ENCODE peak calls at places on chromosomes 4 and X, in nine cellular contexts. K, M, C, O, G, D, U, A and E are unnamed samples.

GRCh38 chr4:24570172-24570571 is 14.2 kb downstream of the DHX15 start:
- DNase-seq in K (no peak), M (no peak), C (no peak), O (no peak), G (no peak), D (no peak), U (no peak), A (no peak), E (no peak)

GRCh38 chr4:168550071-168550766 is 53.4 kb downstream of the PALLD start:
- DNase-seq in K (no peak), M (peak; percentile 31), C (no peak), O (no peak), G (no peak), D (no peak), U (no peak), A (no peak), E (no peak)

GRCh38 chr4:26459054-26459755 is 31.1 kb downstream of the CCKAR start:
- DNase-seq in K (peak; percentile 31), M (peak; percentile 86), C (no peak), O (no peak), G (no peak), D (no peak), U (no peak), A (no peak), E (no peak)

GRCh38 chrX:10190367-10190766 is 33.6 kb downstream of the CLCN4 start:
- DNase-seq in K (peak; percentile 68), M (peak; percentile 83), C (no peak), O (no peak), G (peak; percentile 39), D (no peak), U (no peak), A (peak; percentile 27), E (no peak)

GRCh38 chr4:163544407-163545038 is 50.0 kb downstream of the TMA16 start:
- DNase-seq in K (peak; percentile 50), M (peak; percentile 40), C (no peak), O (no peak), G (peak; percentile 34), D (no peak), U (peak; percentile 15), A (peak; percentile 62), E (peak; percentile 67)

GRCh38 chrX:108537005-108537404 is 97.4 kb downstream of the COL4A5 start:
- DNase-seq in K (peak; percentile 9), M (peak; percentile 38), C (no peak), O (no peak), G (no peak), D (no peak), U (no peak), A (no peak), E (no peak)

GRCh38 chr4:150178161-150178560 is 99.9 kb downstream of the DCLK2 start:
- DNase-seq in K (no peak), M (peak; percentile 50), C (no peak), O (no peak), G (no peak), D (no peak), U (no peak), A (no peak), E (no peak)

GRCh38 chr4:16124232-16124631 is 40.4 kb upstream of the PROM1 start:
- DNase-seq in K (no peak), M (no peak), C (no peak), O (no peak), G (peak; percentile 30), D (no peak), U (no peak), A (no peak), E (no peak)

GRCh38 chr4:52199574-52200338 is 148.7 kb downstream of the SPATA18 start:
- DNase-seq in K (peak; percentile 14), M (peak; percentile 7), C (no peak), O (no peak), G (no peak), D (no peak), U (no peak), A (no peak), E (no peak)

GRCh38 chrX:91257388-91257787 is 177.3 kb upstream of the PABPC5 start:
- DNase-seq in K (no peak), M (no peak), C (no peak), O (no peak), G (no peak), D (no peak), U (no peak), A (no peak), E (no peak)

GRCh38 chr4:23305026-23305425 is 584.8 kb downstream of the PPARGC1A start:
- DNase-seq in K (no peak), M (no peak), C (no peak), O (no peak), G (no peak), D (no peak), U (no peak), A (no peak), E (no peak)

GRCh38 chr4:73523126-73523525 is 41.6 kb downstream of the AFM start:
- DNase-seq in K (no peak), M (no peak), C (no peak), O (no peak), G (no peak), D (no peak), U (no peak), A (no peak), E (no peak)

GRCh38 chr4:105472871-105473339 is 957 bp downstream of the PPA2 start:
- DNase-seq in K (no peak), M (no peak), C (peak; percentile 19), O (no peak), G (no peak), D (no peak), U (no peak), A (no peak), E (no peak)

GRCh38 chrX:54819201-54819600 is 11.7 kb downstream of the MAGED2 start:
- DNase-seq in K (no peak), M (no peak), C (no peak), O (no peak), G (no peak), D (no peak), U (no peak), A (no peak), E (no peak)

GRCh38 chrX:41661366-41662095 is 27.2 kb upstream of the GPR34 start:
- DNase-seq in K (no peak), M (peak; percentile 56), C (no peak), O (no peak), G (no peak), D (no peak), U (no peak), A (no peak), E (no peak)

GRCh38 chrX:153669901-153670731 is 3.5 kb downstream of the PNCK start:
- DNase-seq in K (no peak), M (no peak), C (no peak), O (no peak), G (no peak), D (no peak), U (no peak), A (no peak), E (no peak)

GRCh38 chr4:57064811-57065711 is 45.1 kb downstream of the IGFBP7 start:
- DNase-seq in K (peak; percentile 41), M (peak; percentile 98), C (peak; percentile 27), O (no peak), G (peak; percentile 55), D (no peak), U (peak; percentile 23), A (peak; percentile 45), E (no peak)

GRCh38 chr4:53481586-53481985 is 104.1 kb downstream of the FIP1L1 start:
- DNase-seq in K (no peak), M (no peak), C (no peak), O (no peak), G (no peak), D (no peak), U (no peak), A (no peak), E (no peak)

GRCh38 chr4:53479731-53480525 is 102.5 kb downstream of the FIP1L1 start:
- DNase-seq in K (no peak), M (peak; percentile 73), C (no peak), O (no peak), G (no peak), D (no peak), U (no peak), A (no peak), E (no peak)

GRCh38 chr4:53480909-53481308 is 103.5 kb downstream of the FIP1L1 start:
- DNase-seq in K (no peak), M (peak; percentile 17), C (no peak), O (no peak), G (no peak), D (no peak), U (no peak), A (no peak), E (no peak)

GRCh38 chr4:53484911-53485459 is 106.3 kb downstream of the LNX1 start:
- DNase-seq in K (no peak), M (no peak), C (no peak), O (no peak), G (no peak), D (peak; percentile 45), U (no peak), A (no peak), E (no peak)

GRCh38 chr4:53483250-53483649 is 105.8 kb downstream of the FIP1L1 start:
- DNase-seq in K (no peak), M (no peak), C (no peak), O (no peak), G (no peak), D (no peak), U (no peak), A (no peak), E (no peak)
- H3K9me3 ChIP-seq in K (no peaks in the 10 kb centered on the region), M (no peaks in the 10 kb centered on the region), C (no peaks in the 10 kb centered on the region), O (no peaks in the 10 kb centered on the region), G (no peaks in the 10 kb centered on the region), D (no peaks in the 10 kb centered on the region), U (no peaks in the 10 kb centered on the region), A (no peaks in the 10 kb centered on the region), E (no peaks in the 10 kb centered on the region)

DNA sequence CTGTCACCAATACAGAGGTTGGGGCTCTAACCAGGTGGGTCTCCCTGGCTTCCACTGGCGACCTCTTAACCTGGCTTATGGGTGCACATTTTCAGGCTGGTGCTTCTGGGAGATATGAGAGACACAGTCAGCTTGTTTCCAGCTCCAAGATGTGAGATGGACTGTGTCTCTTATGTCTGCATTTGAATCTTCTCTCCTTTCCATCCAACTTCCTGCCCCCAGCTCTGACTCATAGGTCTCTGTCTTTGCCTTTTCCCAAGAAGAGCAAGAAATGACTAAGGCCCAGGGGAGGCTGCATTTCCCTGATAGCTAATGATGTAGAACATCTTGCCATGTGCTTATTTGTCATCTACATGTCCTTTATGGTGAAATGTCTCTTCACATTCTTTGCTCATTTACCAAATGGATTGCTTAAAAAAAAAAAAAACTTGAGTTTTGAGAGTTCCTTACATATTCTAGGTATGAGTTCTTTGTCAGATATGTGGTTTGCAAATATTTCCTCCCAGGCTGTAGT is 3.2 kb upstream of the UXT start:
- DNase-seq in K (no peak), M (peak; percentile 93), C (no peak), O (no peak), G (no peak), D (peak; percentile 55), U (peak; percentile 20), A (no peak), E (no peak)
- TF ChIP-seq POLR2A in K (no peak), M (peak; percentile 31), C (no peak), O (no peak), G (no peak), D (no peak), U (no peak), A (no peak), E (no peak)

GRCh38 chr4:95949808-95950207 is 109.9 kb downstream of the PDHA2 start:
- DNase-seq in K (no peak), M (no peak), C (no peak), O (no peak), G (no peak), D (no peak), U (no peak), A (no peak), E (no peak)
- H3K9me3 ChIP-seq in K (no peaks in the 10 kb centered on the region), M (peaks cover 14% of the 10 kb centered on the region), C (peaks cover 4% of the 10 kb centered on the region), O (no peaks in the 10 kb centered on the region), G (no peaks in the 10 kb centered on the region), D (peaks cover 11% of the 10 kb centered on the region), U (no peaks in the 10 kb centered on the region), A (no peaks in the 10 kb centered on the region), E (peaks cover 3% of the 10 kb centered on the region)

GRCh38 chr4:8428288-8429097 is 12.0 kb downstream of the ACOX3 start:
- DNase-seq in K (peak; percentile 61), M (peak; percentile 80), C (peak; percentile 87), O (peak; percentile 25), G (peak; percentile 90), D (peak; percentile 96), U (peak; percentile 90), A (peak; percentile 92), E (peak; percentile 90)
- TF ChIP-seq POLR2A in K (peak; percentile 51), M (peak; percentile 84), C (peak; percentile 78), O (no peak), G (peak; percentile 87), D (no peak), U (peak; percentile 69), A (peak; percentile 76), E (peak; percentile 87)